ENCODE peak calls at places on chromosomes 16 and 17, in five cellular contexts. One of them, this sample, is unnamed.

GRCh38 chr16:2009791-2010510 is at the start of gene ZNF598:
- DNase-seq in SK-N-SH: peak
- DNase-seq in K562: peak
- DNase-seq in GM12878: no peak
- DNase-seq in HCT116: peak
- DNase-seq in this sample: peak

GRCh38 chr17:32518856-32519768 is 32.3 kb downstream of the CDK5R1 start:
- DNase-seq in GM12878: no peak
- DNase-seq in SK-N-SH: peak
- DNase-seq in HCT116: no peak
- DNase-seq in K562: no peak
- DNase-seq in this sample: no peak

GRCh38 chr17:17826340-17826708 is 10.5 kb downstream of the SREBF1 start:
- DNase-seq in K562: no peak
- DNase-seq in GM12878: no peak
- DNase-seq in HCT116: no peak
- DNase-seq in SK-N-SH: no peak
- DNase-seq in this sample: no peak

GRCh38 chr17:42928714-42929496 is 28.3 kb downstream of the G6PC1 start:
- DNase-seq in HCT116: peak
- DNase-seq in GM12878: peak
- DNase-seq in SK-N-SH: peak
- DNase-seq in K562: peak
- DNase-seq in this sample: peak

GRCh38 chr16:20761175-20761574 is 2.6 kb upstream of the ACSM3 start:
- DNase-seq in K562: no peak
- DNase-seq in SK-N-SH: no peak
- DNase-seq in GM12878: no peak
- DNase-seq in HCT116: no peak
- DNase-seq in this sample: no peak

GRCh38 chr17:79664925-79665738 is 54.3 kb upstream of the RBFOX3 start:
- DNase-seq in SK-N-SH: peak
- DNase-seq in K562: no peak
- DNase-seq in GM12878: no peak
- DNase-seq in HCT116: peak
- DNase-seq in this sample: no peak

GRCh38 chr17:21286066-21286770 is 1.7 kb downstream of the MAP2K3 start:
- DNase-seq in SK-N-SH: peak
- DNase-seq in HCT116: peak
- DNase-seq in K562: no peak
- DNase-seq in GM12878: no peak
- DNase-seq in this sample: peak

GRCh38 chr16:81652798-81653505 is 126.1 kb upstream of the PLCG2 start:
- DNase-seq in K562: no peak
- DNase-seq in GM12878: no peak
- DNase-seq in HCT116: no peak
- DNase-seq in SK-N-SH: no peak
- DNase-seq in this sample: no peak

GRCh38 chr16:2026461-2027023 is at the start of gene NHERF2:
- DNase-seq in K562: peak
- DNase-seq in HCT116: no peak
- DNase-seq in SK-N-SH: peak
- DNase-seq in GM12878: no peak
- DNase-seq in this sample: no peak

GRCh38 chr17:44555056-44555455 is 2.2 kb upstream of the FZD2 start:
- DNase-seq in GM12878: no peak
- DNase-seq in SK-N-SH: no peak
- DNase-seq in HCT116: no peak
- DNase-seq in K562: no peak
- DNase-seq in this sample: no peak

GRCh38 chr16:30651124-30652004 is 604 bp downstream of the PRR14 start:
- DNase-seq in HCT116: no peak
- DNase-seq in K562: peak
- DNase-seq in GM12878: no peak
- DNase-seq in SK-N-SH: peak
- DNase-seq in this sample: peak

GRCh38 chr17:39617446-39618251 is 9.1 kb upstream of the PPP1R1B start:
- DNase-seq in HCT116: no peak
- DNase-seq in GM12878: no peak
- DNase-seq in K562: peak
- DNase-seq in SK-N-SH: peak
- DNase-seq in this sample: no peak

GRCh38 chr16:12763517-12763916 is 40.2 kb downstream of the CPPED1 start:
- DNase-seq in HCT116: no peak
- DNase-seq in K562: no peak
- DNase-seq in GM12878: no peak
- DNase-seq in SK-N-SH: peak
- DNase-seq in this sample: peak

GRCh38 chr16:23072084-23072599 is 77.1 kb downstream of the USP31 start:
- DNase-seq in HCT116: no peak
- DNase-seq in GM12878: no peak
- DNase-seq in K562: no peak
- DNase-seq in SK-N-SH: peak
- DNase-seq in this sample: no peak

GRCh38 chr17:18225562-18226283 is at the start of gene LLGL1:
- DNase-seq in HCT116: no peak
- DNase-seq in K562: peak
- DNase-seq in GM12878: no peak
- DNase-seq in SK-N-SH: peak
- DNase-seq in this sample: no peak

GRCh38 chr16:75130150-75130771 is 13.7 kb upstream of the LDHD start:
- DNase-seq in GM12878: no peak
- DNase-seq in SK-N-SH: no peak
- DNase-seq in HCT116: no peak
- DNase-seq in K562: no peak
- DNase-seq in this sample: peak

GRCh38 chr17:44197980-44198720 is 1.5 kb downstream of the ATXN7L3 start:
- DNase-seq in K562: peak
- DNase-seq in HCT116: peak
- DNase-seq in GM12878: no peak
- DNase-seq in SK-N-SH: no peak
- DNase-seq in this sample: no peak

GRCh38 chr16:3112881-3113574 is 642 bp downstream of the ZNF205 start:
- DNase-seq in GM12878: no peak
- DNase-seq in HCT116: no peak
- DNase-seq in K562: peak
- DNase-seq in SK-N-SH: peak
- DNase-seq in this sample: no peak

GRCh38 chr16:17591655-17592405 is 121.1 kb upstream of the XYLT1 start:
- DNase-seq in HCT116: no peak
- DNase-seq in K562: no peak
- DNase-seq in SK-N-SH: peak
- DNase-seq in GM12878: no peak
- DNase-seq in this sample: no peak

GRCh38 chr16:24493859-24494258 is 45.5 kb upstream of the RBBP6 start:
- DNase-seq in GM12878: no peak
- DNase-seq in SK-N-SH: no peak
- DNase-seq in HCT116: no peak
- DNase-seq in K562: no peak
- DNase-seq in this sample: no peak

GRCh38 chr16:68839831-68840230 is 3.5 kb upstream of the TANGO6 start:
- DNase-seq in K562: no peak
- DNase-seq in HCT116: no peak
- DNase-seq in GM12878: no peak
- DNase-seq in SK-N-SH: no peak
- DNase-seq in this sample: no peak

GRCh38 chr16:68848786-68849185 is 5.5 kb downstream of the TANGO6 start:
- DNase-seq in GM12878: no peak
- DNase-seq in SK-N-SH: no peak
- DNase-seq in K562: no peak
- DNase-seq in HCT116: no peak
- DNase-seq in this sample: no peak

GRCh38 chr16:68843482-68844210 is at the start of gene TANGO6:
- DNase-seq in HCT116: peak
- DNase-seq in GM12878: peak
- DNase-seq in SK-N-SH: peak
- DNase-seq in K562: peak
- DNase-seq in this sample: peak

DNA sequence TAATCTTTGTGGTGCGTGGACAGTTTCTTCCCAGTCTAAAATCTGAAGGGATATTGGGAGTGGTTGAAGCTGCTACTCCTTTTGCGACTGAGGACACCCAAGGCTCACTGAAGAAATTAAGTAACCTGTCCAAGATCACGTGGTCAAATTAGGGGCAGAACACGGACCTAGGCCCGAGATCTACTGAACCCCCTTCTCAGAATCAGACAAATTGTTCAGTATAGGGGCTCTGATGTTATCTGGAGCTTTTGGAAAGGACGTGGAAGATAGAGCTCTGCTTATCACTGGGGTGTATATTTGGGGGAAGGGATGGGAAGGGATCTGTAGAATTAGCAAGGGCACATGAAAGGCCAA is 857 bp downstream of the TANGO6 start:
- DNase-seq in HCT116: no peak
- DNase-seq in K562: no peak
- DNase-seq in SK-N-SH: peak
- DNase-seq in GM12878: peak
- DNase-seq in this sample: no peak
- TF ChIP-seq ZBTB33 in HCT116: no peak
- TF ChIP-seq ZBTB33 in K562: no peak
- TF ChIP-seq ZBTB33 in SK-N-SH: no peak
- TF ChIP-seq ZBTB33 in GM12878: no peak
- TF ChIP-seq ZBTB33 in this sample: no peak

GRCh38 chr17:74547736-74548135 is 1.8 kb upstream of the CD300C start:
- DNase-seq in HCT116: no peak
- DNase-seq in SK-N-SH: no peak
- DNase-seq in GM12878: no peak
- DNase-seq in K562: no peak
- DNase-seq in this sample: no peak
- TF ChIP-seq ZBTB33 in HCT116: no peak
- TF ChIP-seq ZBTB33 in SK-N-SH: no peak
- TF ChIP-seq ZBTB33 in GM12878: no peak
- TF ChIP-seq ZBTB33 in K562: no peak
- TF ChIP-seq ZBTB33 in this sample: no peak

GRCh38 chr16:25553711-25554436 is 137.9 kb upstream of the HS3ST4 start:
- DNase-seq in SK-N-SH: no peak
- DNase-seq in K562: peak
- DNase-seq in HCT116: no peak
- DNase-seq in GM12878: no peak
- DNase-seq in this sample: no peak
- TF ChIP-seq ZBTB33 in SK-N-SH: no peak
- TF ChIP-seq ZBTB33 in K562: no peak
- TF ChIP-seq ZBTB33 in HCT116: no peak
- TF ChIP-seq ZBTB33 in GM12878: no peak
- TF ChIP-seq ZBTB33 in this sample: no peak

GRCh38 chr16:84718-85452 is 6.9 kb downstream of the MPG start:
- DNase-seq in K562: no peak
- DNase-seq in SK-N-SH: no peak
- DNase-seq in HCT116: no peak
- DNase-seq in GM12878: peak
- DNase-seq in this sample: no peak

GRCh38 chr16:85453-85782 is 7.4 kb downstream of the MPG start:
- DNase-seq in K562: no peak
- DNase-seq in GM12878: no peak
- DNase-seq in HCT116: no peak
- DNase-seq in SK-N-SH: no peak
- DNase-seq in this sample: no peak

GRCh38 chr16:85865-86264 is 7.8 kb downstream of the MPG start:
- DNase-seq in SK-N-SH: no peak
- DNase-seq in K562: no peak
- DNase-seq in GM12878: no peak
- DNase-seq in HCT116: no peak
- DNase-seq in this sample: no peak

GRCh38 chr16:83060-83603 is 5.1 kb downstream of the MPG start:
- DNase-seq in HCT116: no peak
- DNase-seq in K562: no peak
- DNase-seq in GM12878: no peak
- DNase-seq in SK-N-SH: no peak
- DNase-seq in this sample: no peak

GRCh38 chr16:83781-84615 is 6.0 kb downstream of the MPG start:
- DNase-seq in SK-N-SH: no peak
- DNase-seq in GM12878: no peak
- DNase-seq in K562: no peak
- DNase-seq in HCT116: no peak
- DNase-seq in this sample: no peak
- TF ChIP-seq ZBTB33 in SK-N-SH: no peak
- TF ChIP-seq ZBTB33 in GM12878: no peak
- TF ChIP-seq ZBTB33 in K562: no peak
- TF ChIP-seq ZBTB33 in HCT116: no peak
- TF ChIP-seq ZBTB33 in this sample: no peak

DNA sequence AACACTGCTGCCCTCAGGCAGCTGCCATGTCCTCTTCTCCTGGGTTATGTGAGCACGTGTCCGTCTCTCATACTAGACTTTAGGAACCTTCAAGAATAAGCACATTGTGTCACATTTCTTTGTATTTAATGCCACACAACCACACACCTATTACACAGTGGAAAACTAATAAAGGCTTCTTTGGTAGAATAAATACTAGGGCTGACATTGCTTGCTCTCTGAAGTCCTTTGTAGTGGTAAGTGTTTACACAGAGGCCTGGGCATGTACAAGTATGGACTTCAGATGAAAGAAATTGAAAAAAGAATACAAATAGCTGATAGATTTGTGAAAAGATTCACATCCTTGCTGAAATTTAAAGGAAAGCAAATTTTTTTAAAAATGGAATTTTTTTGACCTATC is 188.1 kb upstream of the CCL2 start:
- DNase-seq in K562: no peak
- DNase-seq in HCT116: no peak
- DNase-seq in SK-N-SH: no peak
- DNase-seq in GM12878: no peak
- DNase-seq in this sample: no peak
- TF ChIP-seq ZBTB33 in K562: no peak
- TF ChIP-seq ZBTB33 in HCT116: no peak
- TF ChIP-seq ZBTB33 in SK-N-SH: no peak
- TF ChIP-seq ZBTB33 in GM12878: no peak
- TF ChIP-seq ZBTB33 in this sample: no peak

GRCh38 chr16:102060-102855 is 24.2 kb downstream of the MPG start:
- DNase-seq in HCT116: no peak
- DNase-seq in SK-N-SH: no peak
- DNase-seq in K562: no peak
- DNase-seq in GM12878: no peak
- DNase-seq in this sample: no peak
- TF ChIP-seq ZBTB33 in HCT116: no peak
- TF ChIP-seq ZBTB33 in SK-N-SH: no peak
- TF ChIP-seq ZBTB33 in K562: no peak
- TF ChIP-seq ZBTB33 in GM12878: no peak
- TF ChIP-seq ZBTB33 in this sample: no peak

DNA sequence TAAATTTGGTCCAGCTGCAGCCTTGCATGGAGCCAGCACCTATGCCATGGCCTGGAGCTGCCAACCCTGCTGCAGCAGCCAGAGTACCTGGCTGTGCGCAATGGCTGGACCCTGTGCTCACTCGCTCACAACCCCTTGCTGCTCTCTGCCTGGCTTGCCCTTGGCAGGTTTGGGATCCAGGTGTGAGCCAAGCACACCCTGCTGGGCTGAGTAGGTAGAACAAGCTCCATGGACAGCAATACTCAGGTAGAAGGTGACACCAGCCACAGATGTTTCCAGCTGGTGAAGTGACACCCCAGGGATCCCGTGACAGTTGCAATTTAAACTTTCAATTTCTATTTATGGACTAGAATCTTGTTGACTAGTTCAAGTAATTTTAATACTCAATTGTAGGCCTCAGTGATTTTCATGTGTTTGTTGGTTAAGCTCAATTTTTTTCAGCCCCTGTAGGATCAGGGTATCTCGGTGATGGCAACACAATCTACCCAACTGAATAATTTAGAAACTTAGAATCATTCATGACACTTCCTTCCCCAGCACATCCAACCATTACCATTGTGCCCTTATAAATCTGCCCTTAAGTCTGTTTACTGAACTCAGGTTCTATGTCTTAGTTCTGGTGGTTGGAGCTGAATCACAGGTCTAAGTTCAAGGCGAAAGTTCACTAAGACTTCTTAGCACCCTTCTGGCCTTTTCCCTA is 480.0 kb downstream of the PMP22 start:
- DNase-seq in K562: no peak
- DNase-seq in HCT116: no peak
- DNase-seq in GM12878: no peak
- DNase-seq in SK-N-SH: no peak
- DNase-seq in this sample: peak
- TF ChIP-seq ZBTB33 in K562: no peak
- TF ChIP-seq ZBTB33 in HCT116: no peak
- TF ChIP-seq ZBTB33 in GM12878: no peak
- TF ChIP-seq ZBTB33 in SK-N-SH: no peak
- TF ChIP-seq ZBTB33 in this sample: no peak